ENCODE peak calls at places on chromosomes 13 and 19, in four cellular contexts. B is H1, S is K562, T is HepG2. N is an unnamed sample.

GRCh38 chr13:23628765-23629565 is 58.8 kb downstream of the TNFRSF19 start:
- DNase-seq in S (no peak), B (no peak), T (no peak), N (no peak)

GRCh38 chr13:99983401-99984133 is 2.0 kb downstream of the ZIC2 start:
- DNase-seq in B (no peak), S (peak), T (no peak), N (no peak)

GRCh38 chr19:35671818-35672217 is 5.5 kb downstream of the UPK1A start:
- DNase-seq in T (peak), B (no peak), S (peak), N (no peak)

GRCh38 chr13:51058461-51059167 is 52.5 kb downstream of the C13orf42 start:
- DNase-seq in S (no peak), B (no peak), T (no peak), N (no peak)

GRCh38 chr19:54851353-54851752 is 1.1 kb downstream of the KIR3DL2 start:
- DNase-seq in T (no peak), B (no peak), S (no peak), N (no peak)

GRCh38 chr13:31174018-31174417 is 12.3 kb upstream of the HSPH1 start:
- DNase-seq in S (no peak), T (peak), B (no peak), N (no peak)

GRCh38 chr13:63910406-63910957 is 2494.8 kb upstream of the PCDH20 start:
- DNase-seq in B (no peak), T (peak), S (no peak), N (no peak)

GRCh38 chr19:42850981-42851717 is 28.4 kb downstream of the PSG1 start:
- DNase-seq in B (no peak), S (no peak), T (peak), N (peak)

GRCh38 chr13:34360702-34361101 is 542.8 kb downstream of the RFC3 start:
- DNase-seq in T (no peak), S (no peak), B (no peak), N (no peak)

GRCh38 chr13:29969286-29969685 is 118.9 kb upstream of the UBL3 start:
- DNase-seq in S (no peak), B (no peak), T (no peak), N (no peak)

GRCh38 chr19:4369888-4370260 is 26.5 kb downstream of the MPND start:
- DNase-seq in T (no peak), B (no peak), S (no peak), N (no peak)

GRCh38 chr13:110283661-110284516 is 23.1 kb downstream of the COL4A1 start:
- DNase-seq in B (no peak), S (no peak), T (no peak), N (no peak)

GRCh38 chr13:99590519-99591011 is 89.3 kb downstream of the TM9SF2 start:
- DNase-seq in B (no peak), S (no peak), T (no peak), N (no peak)

GRCh38 chr13:73394066-73394465 is 335.3 kb downstream of the KLF5 start:
- DNase-seq in B (no peak), T (no peak), S (no peak), N (no peak)

GRCh38 chr13:23776698-23777570 is 112.3 kb downstream of the MIPEP start:
- DNase-seq in B (no peak), S (no peak), T (no peak), N (no peak)

GRCh38 chr19:52809801-52810200 is 11.6 kb downstream of the ZNF28 start:
- DNase-seq in S (no peak), T (no peak), B (no peak), N (no peak)

GRCh38 chr13:90485441-90485840 is 862.0 kb upstream of the MIR17HG start:
- DNase-seq in T (no peak), S (no peak), B (no peak), N (no peak)

GRCh38 chr13:47798906-47799305 is 202.2 kb downstream of the SUCLA2 start:
- DNase-seq in S (no peak), T (peak), B (no peak), N (no peak)

GRCh38 chr19:34832581-34833112 is 59.6 kb upstream of the ZNF599 start:
- DNase-seq in S (no peak), B (no peak), T (no peak), N (no peak)

GRCh38 chr13:89380101-89380500 is 1708.9 kb downstream of the SLITRK5 start:
- DNase-seq in S (no peak), B (no peak), T (peak), N (no peak)

GRCh38 chr19:33301011-33301899 is 1.1 kb downstream of the CEBPA start:
- DNase-seq in S (no peak), T (no peak), B (no peak), N (peak)

GRCh38 chr19:19109601-19110000 is 28.7 kb downstream of the TMEM161A start:
- DNase-seq in B (no peak), S (no peak), T (no peak), N (no peak)

GRCh38 chr13:45918597-45918996 is 67.0 kb upstream of the SIAH3 start:
- DNase-seq in T (no peak), B (no peak), S (no peak), N (no peak)

GRCh38 chr19:42132851-42133528 is 744 bp upstream of the POU2F2 start:
- DNase-seq in T (peak), S (peak), B (peak), N (peak)

GRCh38 chr13:100300213-100300612 is 211.3 kb downstream of the PCCA start:
- DNase-seq in S (no peak), B (no peak), T (no peak), N (no peak)

GRCh38 chr19:12938536-12939291 is at the start of gene CALR:
- DNase-seq in B (no peak), S (no peak), T (no peak), N (peak)

GRCh38 chr19:56170261-56170660 is 5.5 kb upstream of the GALP start:
- DNase-seq in B (no peak), T (peak), S (peak), N (no peak)

GRCh38 chr19:18910801-18911436 is 8.3 kb downstream of the COPE start:
- DNase-seq in S (no peak), B (no peak), T (no peak), N (no peak)

GRCh38 chr13:104314926-104315535 is 1248.8 kb upstream of the SLC10A2 start:
- DNase-seq in T (no peak), B (no peak), S (no peak), N (no peak)

GRCh38 chr13:72384186-72384823 is 343.1 kb downstream of the MZT1 start:
- DNase-seq in T (peak), S (no peak), B (no peak), N (no peak)

GRCh38 chr19:11737964-11738745 is 591 bp downstream of the ZNF823 start:
- DNase-seq in S (peak), T (peak), B (no peak), N (no peak)

GRCh38 chr13:38013676-38014075 is 144.1 kb upstream of the TRPC4 start:
- DNase-seq in T (no peak), B (no peak), S (no peak), N (no peak)

GRCh38 chr13:50989476-50989875 is 79.9 kb downstream of the RNASEH2B start:
- DNase-seq in T (peak), S (peak), B (no peak), N (peak)

GRCh38 chr19:17997969-17998826 is 9.8 kb upstream of the ARRDC2 start:
- DNase-seq in B (no peak), S (peak), T (peak), N (peak)

GRCh38 chr13:94395889-94396288 is 83.6 kb downstream of the DCT start:
- DNase-seq in T (no peak), B (no peak), S (peak), N (no peak)

GRCh38 chr19:51821511-51821910 is 26.6 kb downstream of the FPR3 start:
- DNase-seq in S (no peak), T (no peak), B (no peak), N (no peak)

GRCh38 chr19:46076951-46077814 is 36.4 kb upstream of the IGFL4 start:
- DNase-seq in B (peak), T (peak), S (peak), N (peak)

GRCh38 chr13:110183925-110184324 is 123.0 kb downstream of the COL4A1 start:
- DNase-seq in T (no peak), B (no peak), S (no peak), N (no peak)

GRCh38 chr19:6215701-6216235 is 64.0 kb downstream of the MLLT1 start:
- DNase-seq in S (no peak), T (no peak), B (no peak), N (no peak)

DNA sequence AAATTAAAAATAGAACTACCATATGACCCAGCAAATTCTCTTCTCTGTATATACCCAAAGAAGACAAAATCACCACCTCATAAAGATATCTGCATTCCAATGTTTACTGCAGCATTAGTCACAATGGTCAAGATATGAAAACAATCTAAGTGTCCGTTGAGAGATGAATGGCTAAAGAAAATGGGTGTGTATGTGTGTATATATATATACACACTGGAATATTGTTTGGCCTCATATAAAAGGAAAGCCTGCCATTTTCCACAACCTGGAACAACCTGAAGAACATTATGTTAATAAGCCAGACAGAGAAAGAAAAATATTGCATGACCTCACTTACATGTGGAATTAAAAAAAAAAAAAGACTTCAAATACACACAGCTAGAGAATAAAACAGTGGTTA is 29.5 kb upstream of the RBM26 start:
- DNase-seq in B (no peak), S (no peak), T (no peak), N (no peak)
- H3K4me2 ChIP-seq in B (no peak), S (no peak), T (no peak), N (peak)

GRCh38 chr13:108955741-108956140 is 326.3 kb downstream of the MYO16 start:
- DNase-seq in T (no peak), B (no peak), S (no peak), N (no peak)

GRCh38 chr13:108948269-108948671 is 318.9 kb downstream of the MYO16 start:
- DNase-seq in S (no peak), T (peak), B (no peak), N (peak)

GRCh38 chr13:108947551-108948030 is 318.2 kb downstream of the MYO16 start:
- DNase-seq in S (no peak), B (no peak), T (no peak), N (no peak)

GRCh38 chr13:108944760-108945159 is 315.3 kb downstream of the MYO16 start:
- DNase-seq in S (no peak), T (no peak), B (no peak), N (peak)

DNA sequence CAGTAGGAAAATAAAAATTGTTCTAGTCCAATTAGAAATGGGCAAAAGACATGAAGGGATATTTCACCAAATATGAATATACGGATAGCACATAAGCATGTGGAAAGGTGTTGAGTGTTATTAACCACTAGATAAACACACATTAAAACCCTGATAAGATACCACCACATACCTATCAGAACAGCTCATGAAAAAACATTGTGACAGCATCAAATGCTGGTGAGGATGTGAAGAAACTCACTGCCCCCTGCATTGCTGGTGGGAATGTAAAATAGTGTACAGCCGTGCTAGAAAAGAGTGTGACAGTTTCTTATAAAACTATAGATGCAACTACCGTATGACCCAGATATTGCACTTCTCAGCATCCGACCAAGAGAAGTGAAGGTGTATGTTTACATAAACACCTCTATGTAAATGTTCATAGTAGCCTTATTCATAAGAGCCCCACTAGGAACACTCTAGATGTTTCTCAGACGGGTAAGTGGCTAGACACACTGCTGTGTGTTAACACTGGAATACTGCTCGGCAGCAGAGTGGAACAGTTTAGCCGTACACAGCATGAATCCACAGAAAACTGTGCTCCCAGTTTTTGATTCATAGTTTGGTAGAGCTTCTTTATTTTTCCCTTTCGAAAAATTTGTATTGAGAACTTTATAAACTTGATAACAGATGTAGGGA is 321.1 kb downstream of the MYO16 start:
- DNase-seq in T (no peak), S (no peak), B (no peak), N (no peak)
- TF ChIP-seq PHF8 in T (no peak), S (no peak), B (no peak), N (no peak)

GRCh38 chr13:75369986-75370385 is 112.0 kb downstream of the TBC1D4 start:
- DNase-seq in T (no peak), S (no peak), B (no peak), N (no peak)

GRCh38 chr13:75372923-75373841 is 108.8 kb downstream of the TBC1D4 start:
- DNase-seq in T (no peak), B (no peak), S (no peak), N (no peak)

GRCh38 chr13:75373988-75374387 is 108.0 kb downstream of the TBC1D4 start:
- DNase-seq in S (no peak), T (no peak), B (no peak), N (no peak)

GRCh38 chr13:75372517-75372916 is 109.5 kb downstream of the TBC1D4 start:
- DNase-seq in B (no peak), T (peak), S (peak), N (peak)

GRCh38 chr13:75371223-75371622 is 110.7 kb downstream of the TBC1D4 start:
- DNase-seq in B (no peak), S (no peak), T (no peak), N (no peak)
- H3K4me2 ChIP-seq in B (no peak), S (no peak), T (no peak), N (no peak)

DNA sequence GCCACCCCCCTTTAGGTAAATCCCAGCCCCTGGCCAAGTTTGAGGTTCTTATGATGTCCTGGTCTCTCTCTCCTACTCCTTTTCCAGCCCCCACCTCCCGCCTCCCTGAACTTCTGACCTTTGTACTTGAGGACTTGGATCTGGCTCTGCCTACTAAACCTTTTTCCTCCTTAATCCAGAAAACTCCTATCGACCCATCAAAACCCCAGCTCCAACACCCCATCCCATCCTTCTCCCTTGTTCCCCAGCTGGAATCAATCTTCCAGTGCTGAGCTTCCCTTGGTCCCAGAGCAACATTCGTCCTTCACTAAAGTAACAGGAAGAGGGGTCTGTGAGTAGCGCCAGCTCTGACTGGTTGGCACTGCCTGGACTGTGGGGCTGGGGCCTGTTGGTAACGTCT is 17.3 kb upstream of the UQCR11 start:
- DNase-seq in T (no peak), B (no peak), S (no peak), N (no peak)
- TF ChIP-seq PHF8 in T (no peak), B (no peak), S (no peak), N (no peak)

GRCh38 chr19:47797996-47798903 is 6.1 kb downstream of the TPRX1 start:
- DNase-seq in B (no peak), T (no peak), S (no peak), N (no peak)

GRCh38 chr19:47798904-47799266 is 5.5 kb downstream of the TPRX1 start:
- DNase-seq in B (no peak), S (no peak), T (no peak), N (no peak)

GRCh38 chr19:47794526-47794925 is 9.8 kb downstream of the TPRX1 start:
- DNase-seq in T (no peak), S (no peak), B (no peak), N (peak)

GRCh38 chr19:47792616-47793015 is 11.7 kb downstream of the TPRX1 start:
- DNase-seq in S (no peak), T (no peak), B (no peak), N (no peak)

DNA sequence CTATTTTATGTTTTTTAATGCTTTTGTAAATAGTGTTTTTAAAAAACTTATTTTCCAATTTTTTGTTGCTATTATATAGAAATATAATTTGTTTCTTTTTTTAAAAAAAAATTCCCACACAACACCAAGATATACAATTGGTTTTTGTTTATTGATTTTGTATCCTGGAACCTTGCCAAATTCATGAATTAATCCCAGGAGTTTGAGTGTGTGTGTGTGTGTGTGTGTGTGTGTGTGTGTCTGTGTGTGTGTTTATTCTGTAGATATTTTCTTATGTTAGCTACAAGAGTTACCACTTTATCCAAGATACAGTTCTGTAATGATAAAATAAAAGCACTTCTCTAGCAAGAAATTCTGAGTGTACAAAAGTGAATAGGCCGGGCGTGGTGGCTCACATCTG is 7.6 kb downstream of the TPRX1 start:
- DNase-seq in T (no peak), B (no peak), S (no peak), N (no peak)
- H3K4me2 ChIP-seq in T (no peak), B (no peak), S (no peak), N (no peak)

GRCh38 chr13:44300895-44301638 is 72.6 kb upstream of the SERP2 start:
- DNase-seq in S (no peak), T (no peak), B (no peak), N (peak)
- TF ChIP-seq PHF8 in S (no peak), T (no peak), B (no peak), N (no peak)

GRCh38 chr19:15249912-15250634 is 17.8 kb upstream of the EPHX3 start:
- DNase-seq in S (no peak), T (no peak), B (no peak), N (no peak)
- H3K4me2 ChIP-seq in S (no peak), T (no peak), B (no peak), N (peak)

DNA sequence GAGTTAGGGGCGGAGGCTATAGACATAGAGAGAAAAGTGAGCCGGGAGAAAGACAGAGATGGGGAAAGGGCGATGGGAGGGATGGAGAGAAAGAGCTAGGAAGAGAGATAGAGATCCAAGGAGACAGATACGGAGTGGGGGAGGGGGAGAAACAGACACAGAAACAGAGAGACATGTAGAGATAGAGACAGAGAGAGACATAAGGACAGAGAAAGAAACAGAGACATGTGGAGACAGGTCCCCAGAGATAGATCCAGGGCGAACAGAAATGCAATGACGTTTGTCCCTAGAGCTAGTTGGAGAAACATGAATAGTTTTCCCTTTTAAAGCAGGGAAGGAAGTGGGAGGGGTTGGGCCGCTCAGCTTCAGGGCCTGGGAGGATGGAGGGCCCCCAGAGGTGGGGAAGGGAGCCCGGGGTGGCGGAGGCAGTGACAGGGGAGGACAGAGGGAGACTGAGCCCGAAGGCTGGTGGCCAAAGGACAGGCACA is 4.6 kb downstream of the PPP1R14A start:
- DNase-seq in S (no peak), T (no peak), B (no peak), N (no peak)
- TF ChIP-seq PHF8 in S (no peak), T (no peak), B (no peak), N (no peak)

GRCh38 chr13:36432106-36432544 is at the start of gene CCNA1:
- DNase-seq in S (peak), B (peak), T (no peak), N (peak)
- H3K4me2 ChIP-seq in S (no peak), B (peak), T (no peak), N (peak)

DNA sequence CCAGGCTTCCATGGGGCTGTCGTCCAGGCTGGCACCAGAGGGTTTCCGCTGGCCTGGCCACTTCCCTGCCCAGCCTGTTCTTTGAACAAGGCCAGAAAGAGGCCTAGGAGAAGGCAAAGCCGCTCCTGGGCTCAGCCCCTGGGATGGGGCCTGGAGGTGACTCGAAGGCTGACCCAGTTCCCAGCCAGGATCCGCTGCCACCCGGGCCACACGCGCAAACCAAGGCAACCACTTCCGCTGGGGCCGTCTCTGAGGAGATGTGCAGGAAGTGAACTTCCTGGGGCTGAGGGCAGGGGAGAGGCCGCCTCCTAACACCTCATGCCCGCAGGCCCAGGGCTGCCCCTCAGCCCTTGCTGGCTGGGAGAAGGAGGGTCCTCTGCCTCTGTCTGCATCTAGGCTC is 15.2 kb downstream of the PLEKHF1 start:
- DNase-seq in S (no peak), B (no peak), T (no peak), N (no peak)
- TF ChIP-seq PHF8 in S (no peak), B (no peak), T (no peak), N (no peak)

N was measured in A549.